ENCODE peak calls at places on chromosomes 11 and 22, in seven cellular contexts. One of them, this sample, is unnamed.

GRCh38 chr22:48382197-48382596 is 1445.5 kb downstream of the BRD1 start:
- DNase-seq in MV-4-11: no peak
- DNase-seq in coronary artery: peak
- DNase-seq in dorsolateral prefrontal cortex: peak
- DNase-seq in H7: no peak
- DNase-seq in H9: no peak
- DNase-seq in caudate nucleus: no peak
- DNase-seq in this sample: no peak

GRCh38 chr22:26362471-26362870 is 66.6 kb upstream of the ASPHD2 start:
- DNase-seq in MV-4-11: no peak
- DNase-seq in coronary artery: no peak
- DNase-seq in dorsolateral prefrontal cortex: no peak
- DNase-seq in H7: no peak
- DNase-seq in H9: no peak
- DNase-seq in caudate nucleus: no peak
- DNase-seq in this sample: no peak

GRCh38 chr22:26541167-26541819 is 29.0 kb upstream of the TFIP11 start:
- DNase-seq in MV-4-11: no peak
- DNase-seq in coronary artery: no peak
- DNase-seq in dorsolateral prefrontal cortex: no peak
- DNase-seq in H7: peak
- DNase-seq in H9: no peak
- DNase-seq in caudate nucleus: no peak
- DNase-seq in this sample: no peak

GRCh38 chr11:130071211-130071712 is 1.6 kb downstream of the APLP2 start:
- DNase-seq in MV-4-11: peak
- DNase-seq in coronary artery: no peak
- DNase-seq in dorsolateral prefrontal cortex: no peak
- DNase-seq in H7: no peak
- DNase-seq in H9: no peak
- DNase-seq in caudate nucleus: no peak
- DNase-seq in this sample: no peak

GRCh38 chr11:72244317-72245231 is 598 bp upstream of the PHOX2A start:
- DNase-seq in MV-4-11: no peak
- DNase-seq in coronary artery: no peak
- DNase-seq in dorsolateral prefrontal cortex: no peak
- DNase-seq in H7: peak
- DNase-seq in H9: peak
- DNase-seq in caudate nucleus: no peak
- DNase-seq in this sample: no peak

GRCh38 chr11:126636911-126637799 is 281.7 kb downstream of the ST3GAL4 start:
- DNase-seq in MV-4-11: no peak
- DNase-seq in coronary artery: no peak
- DNase-seq in dorsolateral prefrontal cortex: no peak
- DNase-seq in H7: no peak
- DNase-seq in H9: no peak
- DNase-seq in caudate nucleus: no peak
- DNase-seq in this sample: no peak

GRCh38 chr11:61891331-61892084 is at the start of gene FADS3:
- DNase-seq in MV-4-11: peak
- DNase-seq in coronary artery: peak
- DNase-seq in dorsolateral prefrontal cortex: peak
- DNase-seq in H7: peak
- DNase-seq in H9: peak
- DNase-seq in caudate nucleus: peak
- DNase-seq in this sample: peak

GRCh38 chr22:36730176-36730858 is 26.8 kb upstream of the CACNG2 start:
- DNase-seq in MV-4-11: no peak
- DNase-seq in coronary artery: peak
- DNase-seq in dorsolateral prefrontal cortex: no peak
- DNase-seq in H7: peak
- DNase-seq in H9: peak
- DNase-seq in caudate nucleus: no peak
- DNase-seq in this sample: no peak

GRCh38 chr11:61147271-61147670 is 14.0 kb downstream of the VPS37C start:
- DNase-seq in MV-4-11: no peak
- DNase-seq in coronary artery: no peak
- DNase-seq in dorsolateral prefrontal cortex: no peak
- DNase-seq in H7: no peak
- DNase-seq in H9: no peak
- DNase-seq in caudate nucleus: no peak
- DNase-seq in this sample: no peak

GRCh38 chr11:17208257-17208999 is 642 bp upstream of the PIK3C2A start:
- DNase-seq in MV-4-11: no peak
- DNase-seq in coronary artery: no peak
- DNase-seq in dorsolateral prefrontal cortex: peak
- DNase-seq in H7: no peak
- DNase-seq in H9: peak
- DNase-seq in caudate nucleus: no peak
- DNase-seq in this sample: no peak

GRCh38 chr22:37775785-37776638 is 31.7 kb upstream of the GCAT start:
- DNase-seq in MV-4-11: no peak
- DNase-seq in coronary artery: no peak
- DNase-seq in dorsolateral prefrontal cortex: no peak
- DNase-seq in H7: no peak
- DNase-seq in H9: no peak
- DNase-seq in caudate nucleus: no peak
- DNase-seq in this sample: no peak

GRCh38 chr11:5807580-5807979 is 1.1 kb upstream of the OR52N2 start:
- DNase-seq in MV-4-11: no peak
- DNase-seq in coronary artery: no peak
- DNase-seq in dorsolateral prefrontal cortex: no peak
- DNase-seq in H7: no peak
- DNase-seq in H9: peak
- DNase-seq in caudate nucleus: no peak
- DNase-seq in this sample: no peak

GRCh38 chr22:19820880-19821522 is 33.7 kb downstream of the GNB1L start:
- DNase-seq in MV-4-11: no peak
- DNase-seq in coronary artery: peak
- DNase-seq in dorsolateral prefrontal cortex: peak
- DNase-seq in H7: peak
- DNase-seq in H9: peak
- DNase-seq in caudate nucleus: no peak
- DNase-seq in this sample: no peak

GRCh38 chr11:8070417-8071101 is 10.5 kb upstream of the TUB start:
- DNase-seq in MV-4-11: peak
- DNase-seq in coronary artery: peak
- DNase-seq in dorsolateral prefrontal cortex: no peak
- DNase-seq in H7: peak
- DNase-seq in H9: no peak
- DNase-seq in caudate nucleus: no peak
- DNase-seq in this sample: no peak

GRCh38 chr11:3840870-3841425 is at the start of gene RHOG:
- DNase-seq in MV-4-11: peak
- DNase-seq in coronary artery: peak
- DNase-seq in dorsolateral prefrontal cortex: peak
- DNase-seq in H7: peak
- DNase-seq in H9: peak
- DNase-seq in caudate nucleus: peak
- DNase-seq in this sample: peak

GRCh38 chr22:25232301-25232700 is 12.9 kb downstream of the CRYBB2 start:
- DNase-seq in MV-4-11: no peak
- DNase-seq in coronary artery: no peak
- DNase-seq in dorsolateral prefrontal cortex: no peak
- DNase-seq in H7: peak
- DNase-seq in H9: no peak
- DNase-seq in caudate nucleus: no peak
- DNase-seq in this sample: no peak

GRCh38 chr22:23012081-23012622 is 58.2 kb upstream of the GNAZ start:
- DNase-seq in MV-4-11: no peak
- DNase-seq in coronary artery: no peak
- DNase-seq in dorsolateral prefrontal cortex: no peak
- DNase-seq in H7: no peak
- DNase-seq in H9: no peak
- DNase-seq in caudate nucleus: no peak
- DNase-seq in this sample: no peak

GRCh38 chr11:75031224-75031753 is 42.6 kb downstream of the NEU3 start:
- DNase-seq in MV-4-11: no peak
- DNase-seq in coronary artery: no peak
- DNase-seq in dorsolateral prefrontal cortex: no peak
- DNase-seq in H7: no peak
- DNase-seq in H9: peak
- DNase-seq in caudate nucleus: no peak
- DNase-seq in this sample: no peak

GRCh38 chr11:44814881-44815592 is 88.3 kb downstream of the TSPAN18 start:
- DNase-seq in MV-4-11: peak
- DNase-seq in coronary artery: no peak
- DNase-seq in dorsolateral prefrontal cortex: no peak
- DNase-seq in H7: no peak
- DNase-seq in H9: no peak
- DNase-seq in caudate nucleus: no peak
- DNase-seq in this sample: no peak

GRCh38 chr11:12673924-12674570 is at the start of gene TEAD1:
- DNase-seq in MV-4-11: no peak
- DNase-seq in coronary artery: peak
- DNase-seq in dorsolateral prefrontal cortex: peak
- DNase-seq in H7: peak
- DNase-seq in H9: peak
- DNase-seq in caudate nucleus: peak
- DNase-seq in this sample: peak

GRCh38 chr11:21769188-21769587 is 423.7 kb upstream of the ANO5 start:
- DNase-seq in MV-4-11: no peak
- DNase-seq in coronary artery: no peak
- DNase-seq in dorsolateral prefrontal cortex: no peak
- DNase-seq in H7: no peak
- DNase-seq in H9: no peak
- DNase-seq in caudate nucleus: no peak
- DNase-seq in this sample: no peak

GRCh38 chr11:129061466-129062194 is 119.0 kb upstream of the TP53AIP1 start:
- DNase-seq in MV-4-11: no peak
- DNase-seq in coronary artery: no peak
- DNase-seq in dorsolateral prefrontal cortex: no peak
- DNase-seq in H7: no peak
- DNase-seq in H9: no peak
- DNase-seq in caudate nucleus: no peak
- DNase-seq in this sample: no peak

GRCh38 chr22:25235547-25236290 is 16.3 kb downstream of the CRYBB2 start:
- DNase-seq in MV-4-11: peak
- DNase-seq in coronary artery: peak
- DNase-seq in dorsolateral prefrontal cortex: peak
- DNase-seq in H7: peak
- DNase-seq in H9: peak
- DNase-seq in caudate nucleus: peak
- DNase-seq in this sample: no peak

GRCh38 chr11:110349109-110349996 is 52.9 kb upstream of the RDX start:
- DNase-seq in MV-4-11: no peak
- DNase-seq in coronary artery: no peak
- DNase-seq in dorsolateral prefrontal cortex: no peak
- DNase-seq in H7: peak
- DNase-seq in H9: no peak
- DNase-seq in caudate nucleus: no peak
- DNase-seq in this sample: no peak

GRCh38 chr22:43205261-43205691 is 18.3 kb upstream of the TTLL12 start:
- DNase-seq in MV-4-11: no peak
- DNase-seq in coronary artery: no peak
- DNase-seq in dorsolateral prefrontal cortex: no peak
- DNase-seq in H7: no peak
- DNase-seq in H9: no peak
- DNase-seq in caudate nucleus: no peak
- DNase-seq in this sample: no peak

GRCh38 chr11:63614136-63614664 is at the start of gene PLAAT3:
- DNase-seq in MV-4-11: no peak
- DNase-seq in coronary artery: peak
- DNase-seq in dorsolateral prefrontal cortex: peak
- DNase-seq in H7: peak
- DNase-seq in H9: peak
- DNase-seq in caudate nucleus: peak
- DNase-seq in this sample: peak